ENCODE peak calls at places on chromosomes 4 and X, in four cellular contexts. V is H1, C is K562, F is HepG2. M is an unnamed sample.

GRCh38 chr4:121156822-121157769 is 7.0 kb downstream of the TNIP3 start:
- DNase-seq in F (no peak), C (peak; percentile 0), V (peak; percentile 19), M (no peak)

GRCh38 chr4:139735381-139736256 is 70.0 kb downstream of the MGST2 start:
- DNase-seq in C (no peak), V (no peak), F (no peak), M (no peak)

GRCh38 chr4:146742416-146742815 is 103.7 kb downstream of the POU4F2 start:
- DNase-seq in C (no peak), F (no peak), V (no peak), M (no peak)

GRCh38 chr4:147674496-147674895 is 9.5 kb downstream of the PRMT9 start:
- DNase-seq in C (no peak), V (no peak), F (no peak), M (no peak)

GRCh38 chr4:77927991-77928925 is 65.6 kb downstream of the MRPL1 start:
- DNase-seq in V (no peak), C (no peak), F (peak; percentile 51), M (no peak)

GRCh38 chr4:69731261-69731660 is 29.2 kb downstream of the SULT1B1 start:
- DNase-seq in F (no peak), V (no peak), C (no peak), M (no peak)

GRCh38 chr4:38583102-38583501 is 80.9 kb upstream of the KLF3 start:
- DNase-seq in C (no peak), F (no peak), V (no peak), M (no peak)

GRCh38 chrX:37918168-37918567 is 70.8 kb upstream of the DYNLT3 start:
- DNase-seq in V (no peak), C (no peak), F (no peak), M (no peak)

GRCh38 chrX:48626401-48627298 is 29.4 kb downstream of the WDR13 start:
- DNase-seq in V (no peak), F (no peak), C (no peak), M (no peak)

GRCh38 chr4:15754323-15754722 is 23.8 kb upstream of the CD38 start:
- DNase-seq in F (no peak), C (no peak), V (no peak), M (no peak)

GRCh38 chr4:165493359-165493758 is 114.6 kb downstream of the CPE start:
- DNase-seq in F (peak; percentile 27), V (peak; percentile 74), C (peak; percentile 82), M (no peak)

GRCh38 chr4:10061650-10062415 is 40.5 kb upstream of the SLC2A9 start:
- DNase-seq in V (no peak), C (no peak), F (no peak), M (no peak)

GRCh38 chr4:163554870-163555465 is 60.5 kb downstream of the TMA16 start:
- DNase-seq in C (peak; percentile 19), F (no peak), V (no peak), M (no peak)

GRCh38 chr4:100367451-100367850 is 150.4 kb downstream of the EMCN start:
- DNase-seq in V (no peak), C (no peak), F (no peak), M (no peak)

GRCh38 chr4:173288296-173288695 is 45.9 kb downstream of the HMGB2 start:
- DNase-seq in C (peak; percentile 86), V (peak; percentile 31), F (peak; percentile 60), M (peak; percentile 24)

GRCh38 chr4:186832906-186833305 is 109.2 kb upstream of the FAT1 start:
- DNase-seq in F (no peak), V (no peak), C (peak; percentile 58), M (no peak)

GRCh38 chrX:38117485-38117884 is 103.2 kb downstream of the SRPX start:
- DNase-seq in C (no peak), F (no peak), V (no peak), M (no peak)

GRCh38 chr4:76953956-76954355 is 4.4 kb downstream of the SEPTIN11 start:
- DNase-seq in F (no peak), V (no peak), C (no peak), M (no peak)

GRCh38 chrX:38965883-38966282 is 164.6 kb downstream of the MID1IP1 start:
- DNase-seq in F (no peak), C (no peak), V (no peak), M (no peak)

GRCh38 chr4:43148481-43148880 is 256.0 kb downstream of the GRXCR1 start:
- DNase-seq in V (no peak), C (no peak), F (no peak), M (no peak)

GRCh38 chr4:20158195-20158594 is 93.5 kb upstream of the SLIT2 start:
- DNase-seq in F (no peak), C (no peak), V (no peak), M (no peak)

GRCh38 chr4:145804134-145804533 is 124.2 kb downstream of the C4orf51 start:
- DNase-seq in C (no peak), V (no peak), F (peak; percentile 54), M (no peak)

GRCh38 chr4:52028970-52029369 is 8.8 kb upstream of the LRRC66 start:
- DNase-seq in C (no peak), V (no peak), F (no peak), M (no peak)

GRCh38 chrX:40622741-40623536 is at the start of gene MPC1L:
- DNase-seq in C (no peak), F (no peak), V (no peak), M (no peak)

GRCh38 chrX:138925330-138925729 is 213.8 kb upstream of the FGF13 start:
- DNase-seq in C (peak; percentile 76), V (no peak), F (no peak), M (no peak)

GRCh38 chrX:108162265-108162664 is 70.7 kb downstream of the ATG4A start:
- DNase-seq in F (no peak), C (no peak), V (no peak), M (no peak)

GRCh38 chr4:124938836-124939235 is 226.3 kb upstream of the ANKRD50 start:
- DNase-seq in F (no peak), V (no peak), C (no peak), M (no peak)

GRCh38 chr4:110483516-110483915 is 7.6 kb downstream of the ENPEP start:
- DNase-seq in V (no peak), C (no peak), F (no peak), M (no peak)

GRCh38 chr4:156779046-156779445 is 192.6 kb downstream of the PDGFC start:
- DNase-seq in F (no peak), V (no peak), C (no peak), M (no peak)

GRCh38 chr4:142077048-142077447 is 440.7 kb downstream of the IL15 start:
- DNase-seq in C (no peak), F (no peak), V (no peak), M (no peak)

GRCh38 chrX:2464677-2465166 is 36.1 kb downstream of the DHRSX start:
- DNase-seq in F (no peak), V (no peak), C (peak; percentile 97), M (no peak)

GRCh38 chrX:1178580-1179057 is 33.8 kb downstream of the CRLF2 start:
- DNase-seq in C (no peak), F (no peak), V (no peak), M (no peak)

GRCh38 chr4:119858176-119858575 is 208.5 kb downstream of the MAD2L1 start:
- DNase-seq in C (no peak), V (no peak), F (no peak), M (no peak)

GRCh38 chr4:30946288-30946687 is 226.1 kb downstream of the PCDH7 start:
- DNase-seq in F (no peak), V (no peak), C (no peak), M (no peak)

GRCh38 chrX:82087699-82088098 is 885.8 kb downstream of the SH3BGRL start:
- DNase-seq in C (no peak), V (no peak), F (no peak), M (no peak)

GRCh38 chr4:8506006-8506372 is 65.4 kb downstream of the TRMT44 start:
- DNase-seq in V (no peak), F (no peak), C (no peak), M (no peak)
- TF ChIP-seq HDAC6 in V (no peak), F (no peak), C (no peak), M (no peak)

GRCh38 chr4:109462297-109462696 is 28.7 kb downstream of the SEC24B start:
- DNase-seq in C (peak; percentile 16), F (no peak), V (no peak), M (no peak)
- TF ChIP-seq HDAC6 in C (no peak), F (no peak), V (no peak), M (no peak)

DNA sequence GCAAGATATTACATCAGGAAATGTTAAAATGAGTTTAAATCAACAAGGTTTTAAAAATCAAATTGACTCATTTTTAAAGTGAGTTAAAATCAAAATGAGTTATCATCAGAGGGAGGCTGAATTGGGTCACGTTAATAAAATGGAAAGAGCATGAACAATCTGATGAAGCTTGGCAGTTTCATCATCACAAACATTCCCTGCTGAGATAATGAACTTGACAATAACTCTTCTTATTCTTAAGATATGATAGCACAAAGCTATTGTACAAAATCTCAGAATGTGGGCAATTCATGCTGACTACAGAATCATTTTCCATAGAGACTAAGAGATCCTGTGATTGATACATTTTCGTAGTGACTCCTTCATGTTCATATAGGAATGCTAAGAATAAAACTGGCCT is 1086.7 kb downstream of the STIM2 start:
- DNase-seq in F (no peak), V (no peak), C (no peak), M (no peak)
- TF ChIP-seq HDAC6 in F (no peak), V (no peak), C (no peak), M (no peak)

DNA sequence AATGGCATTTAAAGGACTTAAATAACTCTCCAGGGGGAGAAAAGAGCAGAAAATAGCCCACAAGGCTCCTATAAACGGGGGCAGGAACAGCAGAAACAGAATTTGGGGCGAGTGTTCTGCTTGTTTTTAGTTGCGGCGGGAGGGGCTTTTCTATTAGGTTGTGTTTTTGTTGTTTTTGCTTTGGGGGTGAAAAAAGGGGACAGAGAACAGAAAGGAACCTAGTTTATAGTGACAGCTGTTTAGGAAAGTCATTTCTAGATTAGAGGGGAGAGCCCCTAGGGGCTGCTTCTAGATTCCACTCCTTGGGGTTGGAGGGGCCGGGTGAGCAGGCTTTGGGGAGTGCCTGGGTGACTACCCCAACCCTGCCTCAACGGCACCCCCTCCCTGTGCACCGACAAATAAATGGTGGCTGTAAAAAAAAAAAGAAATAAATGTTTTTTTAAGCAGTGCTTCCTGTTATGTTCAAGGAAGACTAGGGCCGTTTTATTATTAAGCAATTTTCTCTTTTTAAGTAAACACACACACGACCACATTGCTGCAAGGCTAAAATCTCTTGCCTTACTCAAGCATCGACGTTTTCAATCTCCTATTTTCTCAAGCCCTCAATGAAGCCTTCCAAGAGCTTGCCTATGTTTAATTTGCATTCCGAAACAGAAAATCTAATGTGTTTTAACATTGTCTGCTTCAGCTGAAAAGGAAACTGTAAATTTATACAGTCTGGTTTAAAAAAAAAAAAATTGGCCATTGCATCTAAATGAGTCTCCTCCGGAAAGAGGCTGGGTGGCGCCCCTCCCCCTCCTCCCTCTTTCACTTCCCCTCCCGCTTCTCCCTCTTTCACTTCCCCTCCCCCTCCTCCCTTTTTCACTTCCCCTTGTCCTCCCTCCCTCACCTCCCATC is 123.3 kb upstream of the TBL1X start:
- DNase-seq in C (peak; percentile 72), V (no peak), F (no peak), M (peak; percentile 53)
- TF ChIP-seq HDAC6 in C (no peak), V (no peak), F (no peak), M (no peak)